ENCODE peak calls at places on chromosomes 11 and 22, in four cellular contexts. One of them, this sample, is unnamed.

GRCh38 chr22:45276507-45276906 is 8.2 kb upstream of the UPK3A start:
- DNase-seq in NCI-H1105: no peak
- DNase-seq in kidney: no peak
- DNase-seq in IMR-90: no peak
- DNase-seq in this sample: no peak

GRCh38 chr11:76318744-76319384 is 62.1 kb downstream of the THAP12 start:
- DNase-seq in NCI-H1105: peak; percentile 70
- DNase-seq in kidney: peak; percentile 90
- DNase-seq in IMR-90: peak; percentile 61
- DNase-seq in this sample: peak; percentile 91

GRCh38 chr11:10898763-10899541 is 41.1 kb upstream of the ZBED5 start:
- DNase-seq in NCI-H1105: no peak
- DNase-seq in kidney: no peak
- DNase-seq in IMR-90: no peak
- DNase-seq in this sample: peak; percentile 77

GRCh38 chr11:73478737-73479347 is 102.6 kb downstream of the RELT start:
- DNase-seq in NCI-H1105: peak; percentile 5
- DNase-seq in kidney: no peak
- DNase-seq in IMR-90: peak; percentile 42
- DNase-seq in this sample: no peak

GRCh38 chr11:1737080-1737757 is 13.2 kb downstream of the IFITM10 start:
- DNase-seq in NCI-H1105: no peak
- DNase-seq in kidney: no peak
- DNase-seq in IMR-90: no peak
- DNase-seq in this sample: no peak

GRCh38 chr22:48567213-48567975 is 1260.3 kb downstream of the BRD1 start:
- DNase-seq in NCI-H1105: no peak
- DNase-seq in kidney: peak; percentile 67
- DNase-seq in IMR-90: no peak
- DNase-seq in this sample: no peak

GRCh38 chr11:1165256-1166041 is 7.7 kb downstream of the MUC5AC start:
- DNase-seq in NCI-H1105: no peak
- DNase-seq in kidney: peak; percentile 64
- DNase-seq in IMR-90: no peak
- DNase-seq in this sample: peak; percentile 57

GRCh38 chr11:11016123-11016522 is 158.3 kb upstream of the ZBED5 start:
- DNase-seq in NCI-H1105: no peak
- DNase-seq in kidney: no peak
- DNase-seq in IMR-90: no peak
- DNase-seq in this sample: no peak

GRCh38 chr11:9263840-9264380 is 1.2 kb downstream of the DENND5A start:
- DNase-seq in NCI-H1105: no peak
- DNase-seq in kidney: no peak
- DNase-seq in IMR-90: peak; percentile 30
- DNase-seq in this sample: no peak

GRCh38 chr11:35272391-35272821 is 133.4 kb downstream of the CD44 start:
- DNase-seq in NCI-H1105: no peak
- DNase-seq in kidney: no peak
- DNase-seq in IMR-90: no peak
- DNase-seq in this sample: no peak

GRCh38 chr11:36010010-36010740 is 66.3 kb downstream of the LDLRAD3 start:
- DNase-seq in NCI-H1105: no peak
- DNase-seq in kidney: no peak
- DNase-seq in IMR-90: peak; percentile 57
- DNase-seq in this sample: no peak

GRCh38 chr11:129505266-129505665 is 129.6 kb downstream of the BARX2 start:
- DNase-seq in NCI-H1105: no peak
- DNase-seq in kidney: no peak
- DNase-seq in IMR-90: no peak
- DNase-seq in this sample: no peak

This sample was measured in upper lobe of right lung.